ENCODE peak calls at places on chromosomes 5 and 9, in six cellular contexts. E, X, N, T, I and M are unnamed samples.
A peak's percentile ranks its signal among the peaks of the same experiment; 100 is the strongest.

GRCh38 chr9:69246629-69247028 is 72.6 kb downstream of the TJP2 start:
- DNase-seq in T (no peak), I (no peak), E (no peak), N (no peak), X (no peak), M (no peak)

GRCh38 chr9:89422151-89422918 is 75.6 kb downstream of the SEMA4D start:
- DNase-seq in T (no peak), N (no peak), I (peak; percentile 84), X (no peak), E (no peak), M (no peak)

GRCh38 chr5:151811593-151812321 is 40.0 kb downstream of the G3BP1 start:
- DNase-seq in T (peak; percentile 65), E (no peak), N (no peak), I (no peak), X (no peak), M (no peak)

GRCh38 chr5:36928947-36929346 is 52.4 kb downstream of the NIPBL start:
- DNase-seq in N (no peak), E (no peak), I (no peak), T (no peak), X (no peak), M (peak; percentile 27)

GRCh38 chr5:73394610-73395009 is 54.0 kb downstream of the FOXD1 start:
- DNase-seq in N (no peak), T (no peak), E (no peak), X (no peak), I (no peak), M (no peak)

GRCh38 chr9:90907790-90908189 is 106.2 kb downstream of the SYK start:
- DNase-seq in T (no peak), I (no peak), N (no peak), E (no peak), X (no peak), M (no peak)

GRCh38 chr9:81686614-81687520 is 2.5 kb downstream of the TLE1 start:
- DNase-seq in T (peak; percentile 93), E (peak; percentile 89), I (peak; percentile 33), X (peak; percentile 64), N (peak; percentile 80), M (peak; percentile 93)

GRCh38 chr5:126971455-126972019 is 58.8 kb downstream of the MARCHF3 start:
- DNase-seq in T (no peak), I (no peak), N (no peak), E (no peak), X (no peak), M (no peak)

GRCh38 chr5:98635631-98636030 is 137.8 kb upstream of the RGMB start:
- DNase-seq in T (no peak), E (no peak), X (no peak), N (no peak), I (no peak), M (peak; percentile 7)

GRCh38 chr5:31048975-31049290 is 144.6 kb upstream of the CDH6 start:
- DNase-seq in I (no peak), N (no peak), E (no peak), T (no peak), X (no peak), M (no peak)

GRCh38 chr5:55711531-55712022 is 547 bp downstream of the SLC38A9 start:
- DNase-seq in N (no peak), X (peak; percentile 22), E (no peak), I (no peak), T (no peak), M (no peak)

GRCh38 chr9:17065062-17065461 is 69.8 kb upstream of the CNTLN start:
- DNase-seq in T (no peak), E (no peak), N (no peak), I (no peak), X (no peak), M (no peak)

GRCh38 chr5:55821731-55822512 is 29.2 kb upstream of the IL31RA start:
- DNase-seq in X (no peak), N (no peak), I (peak; percentile 6), T (no peak), E (no peak), M (no peak)

GRCh38 chr5:23704176-23704855 is 196.9 kb downstream of the PRDM9 start:
- DNase-seq in E (no peak), T (no peak), N (no peak), I (no peak), X (no peak), M (no peak)

GRCh38 chr5:158990979-158991378 is 108.7 kb downstream of the EBF1 start:
- DNase-seq in X (no peak), T (no peak), I (no peak), N (no peak), E (no peak), M (no peak)

GRCh38 chr9:93299418-93300174 is 115.7 kb downstream of the WNK2 start:
- DNase-seq in N (no peak), X (peak; percentile 3), I (no peak), T (peak; percentile 40), E (peak; percentile 23), M (peak; percentile 1)

GRCh38 chr9:106583751-106584150 is 279.2 kb upstream of the ZNF462 start:
- DNase-seq in I (no peak), E (no peak), N (no peak), T (no peak), X (no peak), M (no peak)

GRCh38 chr9:127567119-127567897 is 44.8 kb upstream of the STXBP1 start:
- DNase-seq in I (no peak), T (peak; percentile 88), X (no peak), E (peak; percentile 90), N (no peak), M (peak; percentile 73)

GRCh38 chr5:177234761-177235315 is 68.7 kb downstream of the RAB24 start:
- DNase-seq in I (no peak), T (no peak), E (no peak), X (no peak), N (no peak), M (no peak)

GRCh38 chr5:66717455-66718373 is 121.5 kb downstream of the MAST4 start:
- DNase-seq in E (no peak), T (no peak), N (no peak), I (no peak), X (no peak), M (peak; percentile 87)

GRCh38 chr5:53436480-53437191 is 43.8 kb upstream of the FST start:
- DNase-seq in T (no peak), E (no peak), I (no peak), N (no peak), X (no peak), M (no peak)

GRCh38 chr5:137743031-137743640 is 7.2 kb upstream of the KLHL3 start:
- DNase-seq in N (peak; percentile 65), I (peak; percentile 51), T (peak; percentile 68), X (peak; percentile 56), E (no peak), M (peak; percentile 77)

GRCh38 chr5:179274321-179275315 is 70.6 kb downstream of the ADAMTS2 start:
- DNase-seq in I (no peak), T (peak; percentile 60), N (no peak), X (no peak), E (peak; percentile 56), M (no peak)